ENCODE peak calls at places on chromosomes 16 and 17, in four cellular contexts. One of them, this sample, is unnamed. For H3K4me1, the result is how much of the 10 kb centered on the place peaks cover.

GRCh38 chr16:56260378-56260987 is 69.2 kb downstream of the GNAO1 start:
- DNase-seq in hepatocyte: no peak
- DNase-seq in neural progenitor cell: no peak
- DNase-seq in SK-N-SH: no peak
- DNase-seq in this sample: no peak

GRCh38 chr16:89406277-89406888 is 84.0 kb downstream of the ANKRD11 start:
- DNase-seq in neural progenitor cell: no peak
- DNase-seq in hepatocyte: no peak
- DNase-seq in SK-N-SH: no peak
- DNase-seq in this sample: peak

GRCh38 chr16:79993810-79994209 is 393.3 kb upstream of the MAF start:
- DNase-seq in neural progenitor cell: no peak
- DNase-seq in SK-N-SH: no peak
- DNase-seq in hepatocyte: peak
- DNase-seq in this sample: peak

GRCh38 chr17:42303694-42304093 is 15.4 kb downstream of the STAT5A start:
- DNase-seq in hepatocyte: no peak
- DNase-seq in SK-N-SH: no peak
- DNase-seq in neural progenitor cell: no peak
- DNase-seq in this sample: no peak

GRCh38 chr17:61251939-61252865 is 147.4 kb upstream of the TBX2 start:
- DNase-seq in neural progenitor cell: no peak
- DNase-seq in SK-N-SH: peak
- DNase-seq in hepatocyte: peak
- DNase-seq in this sample: peak

GRCh38 chr17:77124192-77124908 is 16.4 kb upstream of the SEC14L1 start:
- DNase-seq in neural progenitor cell: no peak
- DNase-seq in hepatocyte: no peak
- DNase-seq in SK-N-SH: no peak
- DNase-seq in this sample: peak

GRCh38 chr16:72976047-72976746 is 71.7 kb downstream of the ZFHX3 start:
- DNase-seq in SK-N-SH: no peak
- DNase-seq in neural progenitor cell: no peak
- DNase-seq in hepatocyte: peak
- DNase-seq in this sample: no peak

GRCh38 chr17:56908061-56908542 is 5.7 kb downstream of the TRIM25 start:
- DNase-seq in neural progenitor cell: no peak
- DNase-seq in SK-N-SH: no peak
- DNase-seq in hepatocyte: no peak
- DNase-seq in this sample: no peak

GRCh38 chr17:56866496-56866895 is 32.5 kb downstream of the DGKE start:
- DNase-seq in neural progenitor cell: peak
- DNase-seq in hepatocyte: no peak
- DNase-seq in SK-N-SH: no peak
- DNase-seq in this sample: no peak

GRCh38 chr16:30394603-30395154 is 541 bp upstream of the ZNF48 start:
- DNase-seq in hepatocyte: peak
- DNase-seq in neural progenitor cell: peak
- DNase-seq in SK-N-SH: no peak
- DNase-seq in this sample: peak

GRCh38 chr16:88979616-88980015 is 2.6 kb upstream of the CBFA2T3 start:
- DNase-seq in SK-N-SH: no peak
- DNase-seq in neural progenitor cell: no peak
- DNase-seq in hepatocyte: no peak
- DNase-seq in this sample: no peak

GRCh38 chr17:83194761-83195329 is 115.4 kb downstream of the METRNL start:
- DNase-seq in hepatocyte: no peak
- DNase-seq in neural progenitor cell: no peak
- DNase-seq in SK-N-SH: no peak
- DNase-seq in this sample: peak

GRCh38 chr17:7853693-7854043 is 1.2 kb upstream of the TMEM88 start:
- DNase-seq in neural progenitor cell: peak
- DNase-seq in hepatocyte: peak
- DNase-seq in SK-N-SH: no peak
- DNase-seq in this sample: no peak

GRCh38 chr16:68993885-68994284 is 111.6 kb upstream of the HAS3 start:
- DNase-seq in SK-N-SH: no peak
- DNase-seq in neural progenitor cell: no peak
- DNase-seq in hepatocyte: peak
- DNase-seq in this sample: peak

GRCh38 chr17:76714822-76715461 is 4.2 kb upstream of the MXRA7 start:
- DNase-seq in neural progenitor cell: peak
- DNase-seq in hepatocyte: peak
- DNase-seq in SK-N-SH: peak
- DNase-seq in this sample: peak

GRCh38 chr16:81647527-81647926 is 131.6 kb upstream of the PLCG2 start:
- DNase-seq in neural progenitor cell: no peak
- DNase-seq in SK-N-SH: no peak
- DNase-seq in hepatocyte: peak
- DNase-seq in this sample: peak

GRCh38 chr17:52170963-52171572 is 12.6 kb upstream of the CA10 start:
- DNase-seq in neural progenitor cell: peak
- DNase-seq in SK-N-SH: peak
- DNase-seq in hepatocyte: peak
- DNase-seq in this sample: peak

GRCh38 chr17:3475812-3476686 is at the start of gene ASPA:
- DNase-seq in hepatocyte: no peak
- DNase-seq in neural progenitor cell: no peak
- DNase-seq in SK-N-SH: no peak
- DNase-seq in this sample: peak

GRCh38 chr16:51374346-51374745 is 223.3 kb upstream of the SALL1 start:
- DNase-seq in hepatocyte: no peak
- DNase-seq in neural progenitor cell: no peak
- DNase-seq in SK-N-SH: no peak
- DNase-seq in this sample: peak

GRCh38 chr17:3828151-3828851 is 17.7 kb downstream of the NCBP3 start:
- DNase-seq in hepatocyte: no peak
- DNase-seq in SK-N-SH: no peak
- DNase-seq in neural progenitor cell: no peak
- DNase-seq in this sample: no peak

GRCh38 chr17:68627956-68628355 is 26.8 kb upstream of the FAM20A start:
- DNase-seq in hepatocyte: no peak
- DNase-seq in neural progenitor cell: no peak
- DNase-seq in SK-N-SH: no peak
- DNase-seq in this sample: peak

GRCh38 chr17:539048-539447 is 175.6 kb downstream of the VPS53 start:
- DNase-seq in SK-N-SH: no peak
- DNase-seq in hepatocyte: no peak
- DNase-seq in neural progenitor cell: no peak
- DNase-seq in this sample: no peak

GRCh38 chr17:538096-538973 is 176.3 kb downstream of the VPS53 start:
- DNase-seq in neural progenitor cell: peak
- DNase-seq in SK-N-SH: no peak
- DNase-seq in hepatocyte: peak
- DNase-seq in this sample: peak

GRCh38 chr17:537133-537532 is 177.5 kb downstream of the VPS53 start:
- DNase-seq in neural progenitor cell: peak
- DNase-seq in hepatocyte: no peak
- DNase-seq in SK-N-SH: no peak
- DNase-seq in this sample: no peak

GRCh38 chr17:530851-531250 is 178.2 kb upstream of the RPH3AL start:
- DNase-seq in neural progenitor cell: no peak
- DNase-seq in hepatocyte: no peak
- DNase-seq in SK-N-SH: no peak
- DNase-seq in this sample: no peak

DNA sequence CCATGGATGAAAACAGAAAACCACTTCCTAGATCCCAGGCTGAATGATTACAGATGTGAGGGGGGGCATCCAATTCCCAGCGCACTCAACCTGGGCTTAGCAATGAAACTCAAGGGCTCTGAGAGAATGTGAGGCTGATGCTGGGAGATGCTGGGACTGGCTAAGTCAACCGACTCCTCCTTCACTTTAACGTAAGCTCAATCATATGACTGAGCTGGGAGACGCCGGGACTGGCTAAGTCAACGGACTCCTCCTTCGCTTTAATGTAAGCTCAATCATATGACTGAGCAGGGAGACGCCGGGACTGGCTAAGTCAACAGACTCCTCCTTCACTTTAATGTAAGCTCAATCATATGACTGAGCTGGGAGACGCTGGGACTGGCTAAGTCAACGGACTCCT is 179.5 kb downstream of the VPS53 start:
- DNase-seq in neural progenitor cell: no peak
- DNase-seq in hepatocyte: no peak
- DNase-seq in SK-N-SH: no peak
- DNase-seq in this sample: no peak
- H3K4me1 ChIP-seq in neural progenitor cell: under half
- H3K4me1 ChIP-seq in hepatocyte: under half
- H3K4me1 ChIP-seq in SK-N-SH: under half
- H3K4me1 ChIP-seq in this sample: under half

DNA sequence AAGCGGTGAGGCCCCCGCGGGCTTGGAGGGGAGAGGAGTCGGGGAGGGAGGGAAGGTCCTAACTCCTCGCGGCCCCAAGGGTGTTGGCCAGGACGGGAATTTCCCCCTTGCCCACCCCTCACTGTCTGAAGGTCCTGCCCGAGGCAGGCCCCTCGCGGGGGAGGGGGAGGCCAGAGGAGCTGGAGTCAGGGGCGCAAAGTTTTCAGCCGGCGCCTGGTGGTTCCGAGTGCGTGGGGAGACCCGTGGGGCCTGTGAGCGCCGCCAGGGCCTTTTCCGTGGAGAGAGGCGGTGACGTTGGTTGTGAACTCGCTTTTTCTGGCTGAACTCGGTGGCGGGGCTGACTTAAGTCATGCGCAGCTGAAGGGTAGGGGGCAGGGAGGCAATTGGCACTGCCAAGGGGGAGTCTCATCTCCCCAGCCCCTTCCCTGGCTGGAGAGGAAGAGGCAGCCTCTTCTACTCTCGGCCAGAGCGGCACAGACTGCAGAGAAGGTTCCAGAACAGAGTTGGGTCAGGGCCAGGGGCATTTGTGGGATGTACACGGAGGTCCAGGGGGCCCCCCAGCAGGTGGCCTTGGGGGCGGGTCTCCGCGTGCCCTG is 1.5 kb downstream of the CACNA1H start:
- DNase-seq in neural progenitor cell: peak
- DNase-seq in SK-N-SH: no peak
- DNase-seq in hepatocyte: peak
- DNase-seq in this sample: no peak
- H3K4me3 ChIP-seq in neural progenitor cell: peak
- H3K4me3 ChIP-seq in SK-N-SH: no peak
- H3K4me3 ChIP-seq in hepatocyte: no peak
- H3K4me3 ChIP-seq in this sample: no peak

GRCh38 chr17:2151634-2152033 is 96.7 kb downstream of the HIC1 start:
- DNase-seq in neural progenitor cell: no peak
- DNase-seq in SK-N-SH: no peak
- DNase-seq in hepatocyte: no peak
- DNase-seq in this sample: peak
- TF ChIP-seq EZH2phosphoT487 in neural progenitor cell: no peak
- TF ChIP-seq EZH2phosphoT487 in SK-N-SH: no peak
- TF ChIP-seq EZH2phosphoT487 in hepatocyte: no peak
- TF ChIP-seq EZH2phosphoT487 in this sample: no peak

GRCh38 chr17:73304971-73305786 is 6.6 kb downstream of the CDC42EP4 start:
- DNase-seq in hepatocyte: peak
- DNase-seq in neural progenitor cell: peak
- DNase-seq in SK-N-SH: no peak
- DNase-seq in this sample: peak

GRCh38 chr17:73305845-73306836 is 5.7 kb downstream of the CDC42EP4 start:
- DNase-seq in SK-N-SH: no peak
- DNase-seq in neural progenitor cell: no peak
- DNase-seq in hepatocyte: no peak
- DNase-seq in this sample: peak

GRCh38 chr17:73307130-73307529 is 4.7 kb downstream of the CDC42EP4 start:
- DNase-seq in hepatocyte: no peak
- DNase-seq in neural progenitor cell: no peak
- DNase-seq in SK-N-SH: no peak
- DNase-seq in this sample: no peak

GRCh38 chr17:73309727-73310555 is 1.9 kb downstream of the CDC42EP4 start:
- DNase-seq in hepatocyte: peak
- DNase-seq in neural progenitor cell: peak
- DNase-seq in SK-N-SH: peak
- DNase-seq in this sample: peak

GRCh38 chr17:73308017-73308823 is 3.6 kb downstream of the CDC42EP4 start:
- DNase-seq in neural progenitor cell: no peak
- DNase-seq in SK-N-SH: no peak
- DNase-seq in hepatocyte: peak
- DNase-seq in this sample: peak
- H3K4me1 ChIP-seq in neural progenitor cell: under half
- H3K4me1 ChIP-seq in SK-N-SH: half or more
- H3K4me1 ChIP-seq in hepatocyte: half or more
- H3K4me1 ChIP-seq in this sample: half or more

DNA sequence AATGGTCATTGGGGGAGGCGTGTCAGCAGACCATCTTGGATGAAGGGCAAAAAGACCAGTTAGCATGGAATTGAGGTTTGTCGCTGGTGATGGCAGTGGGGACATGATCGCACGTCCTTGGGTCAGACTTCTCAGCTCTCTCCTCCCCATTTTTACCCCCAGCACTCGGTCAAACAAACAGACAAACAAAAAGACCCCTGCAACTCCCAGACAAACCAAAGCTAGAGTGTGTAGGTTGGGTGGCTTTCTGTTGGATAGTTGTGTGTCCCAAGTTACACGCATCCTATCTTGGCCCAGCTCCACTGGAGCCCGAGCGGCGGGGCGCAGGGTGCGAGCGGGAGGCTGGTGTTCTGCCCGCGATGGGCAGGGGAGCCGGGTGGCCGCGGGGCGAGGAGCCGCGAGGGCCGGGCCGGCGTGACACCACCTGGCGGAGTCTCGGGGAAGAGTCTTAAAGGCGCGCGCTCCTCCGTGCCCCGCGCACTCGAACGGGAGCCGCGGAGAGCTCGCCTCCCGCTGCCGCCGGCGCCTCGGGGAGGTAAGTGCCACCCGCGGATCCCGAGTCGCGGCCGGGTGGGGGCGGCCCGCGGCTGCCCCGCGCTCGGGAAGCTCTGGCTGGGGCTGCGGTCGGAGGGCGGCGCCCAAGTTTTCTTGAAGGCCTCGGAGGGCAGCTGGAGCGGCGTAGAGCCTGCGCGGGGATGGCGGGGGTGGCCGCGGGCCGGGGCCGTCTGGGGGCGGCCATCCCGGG is 18.5 kb upstream of the NTN1 start:
- DNase-seq in hepatocyte: peak
- DNase-seq in neural progenitor cell: peak
- DNase-seq in SK-N-SH: peak
- DNase-seq in this sample: peak
- H3K4me3 ChIP-seq in hepatocyte: no peak
- H3K4me3 ChIP-seq in neural progenitor cell: peak
- H3K4me3 ChIP-seq in SK-N-SH: no peak
- H3K4me3 ChIP-seq in this sample: peak

GRCh38 chr16:53090591-53091507 is 36.1 kb downstream of the CHD9 start:
- DNase-seq in hepatocyte: peak
- DNase-seq in SK-N-SH: peak
- DNase-seq in neural progenitor cell: peak
- DNase-seq in this sample: peak
- TF ChIP-seq EZH2phosphoT487 in hepatocyte: no peak
- TF ChIP-seq EZH2phosphoT487 in SK-N-SH: no peak
- TF ChIP-seq EZH2phosphoT487 in neural progenitor cell: no peak
- TF ChIP-seq EZH2phosphoT487 in this sample: no peak

GRCh38 chr17:32357615-32358014 is 7.7 kb downstream of the ZNF207 start:
- DNase-seq in hepatocyte: no peak
- DNase-seq in SK-N-SH: no peak
- DNase-seq in neural progenitor cell: no peak
- DNase-seq in this sample: no peak
- H3K4me1 ChIP-seq in hepatocyte: under half
- H3K4me1 ChIP-seq in SK-N-SH: under half
- H3K4me1 ChIP-seq in neural progenitor cell: under half
- H3K4me1 ChIP-seq in this sample: under half

GRCh38 chr16:3460121-3460520 is 16.6 kb downstream of the NAA60 start:
- DNase-seq in SK-N-SH: no peak
- DNase-seq in hepatocyte: no peak
- DNase-seq in neural progenitor cell: no peak
- DNase-seq in this sample: peak
- H3K4me3 ChIP-seq in SK-N-SH: no peak
- H3K4me3 ChIP-seq in hepatocyte: no peak
- H3K4me3 ChIP-seq in neural progenitor cell: peak
- H3K4me3 ChIP-seq in this sample: peak

GRCh38 chr17:49696233-49696761 is 11.5 kb downstream of the SLC35B1 start:
- DNase-seq in hepatocyte: no peak
- DNase-seq in SK-N-SH: no peak
- DNase-seq in neural progenitor cell: no peak
- DNase-seq in this sample: no peak
- TF ChIP-seq EZH2phosphoT487 in hepatocyte: no peak
- TF ChIP-seq EZH2phosphoT487 in SK-N-SH: no peak
- TF ChIP-seq EZH2phosphoT487 in neural progenitor cell: no peak
- TF ChIP-seq EZH2phosphoT487 in this sample: no peak

This sample was measured in GM23248.